ENCODE peak calls at places on chromosomes 5 and 9, in ten cellular contexts. X is WTC11; I is ELR; O is COR-L47; N is AG08395; R is foreskin fibroblast; K is GM10248; L is heart left ventricle; A is Calu3; G is activated T-cell treated with anti-CD3 and anti-CD28 coated beads, Interleukin-2, amount 50 U/mL, for 4 hours. V is an unnamed sample.

GRCh38 chr5:130166839-130167490 is 262.7 kb downstream of the CHSY3 start:
- DNase-seq in G (no peak), K (no peak), O (no peak), N (no peak), I (no peak), A (no peak), R (no peak), X (peak; percentile 13), L (no peak), V (no peak)

GRCh38 chr9:69671291-69671903 is 774 bp downstream of the APBA1 start:
- DNase-seq in R (peak; percentile 30), L (peak; percentile 24), G (no peak), K (no peak), N (no peak), O (no peak), X (no peak), I (no peak), A (no peak), V (no peak)

GRCh38 chr5:62562867-62563266 is 15.8 kb upstream of the LRRC70 start:
- DNase-seq in R (no peak), L (no peak), G (no peak), N (no peak), O (no peak), X (no peak), A (no peak), I (no peak), K (no peak), V (no peak)

GRCh38 chr5:151692312-151692711 is 5.6 kb upstream of the SPARC start:
- DNase-seq in N (no peak), G (no peak), A (no peak), R (no peak), L (no peak), O (no peak), K (no peak), I (no peak), X (no peak), V (no peak)

GRCh38 chr9:112043423-112043822 is 131.7 kb downstream of the SUSD1 start:
- DNase-seq in G (no peak), X (no peak), I (peak; percentile 61), O (no peak), A (no peak), L (no peak), N (no peak), R (no peak), K (no peak), V (no peak)

GRCh38 chr5:143030349-143030748 is 260.2 kb downstream of the ARHGAP26 start:
- DNase-seq in X (no peak), I (no peak), G (peak; percentile 12), L (no peak), K (no peak), N (no peak), R (no peak), A (no peak), O (no peak), V (no peak)

GRCh38 chr5:9833871-9834270 is 203.7 kb upstream of the TAS2R1 start:
- DNase-seq in R (no peak), G (no peak), O (no peak), I (no peak), L (no peak), A (no peak), X (peak; percentile 17), K (no peak), N (no peak), V (no peak)

GRCh38 chr5:67014957-67015400 is 181.6 kb downstream of the CD180 start:
- DNase-seq in R (no peak), K (no peak), N (no peak), X (no peak), G (no peak), A (no peak), O (no peak), I (no peak), L (peak; percentile 16), V (no peak)

GRCh38 chr5:102049517-102049916 is 246.6 kb downstream of the SLCO4C1 start:
- DNase-seq in I (no peak), A (no peak), N (no peak), G (no peak), R (no peak), K (no peak), X (no peak), O (peak; percentile 89), L (no peak), V (peak; percentile 15)

GRCh38 chr5:178323541-178323865 is 90.9 kb upstream of the PHYKPL start:
- DNase-seq in R (no peak), L (no peak), I (no peak), A (no peak), X (no peak), G (no peak), O (no peak), K (no peak), N (no peak), V (no peak)

GRCh38 chr5:178430187-178431062 is 159.8 kb downstream of the COL23A1 start:
- DNase-seq in N (no peak), L (no peak), K (no peak), G (no peak), O (no peak), I (no peak), A (no peak), X (no peak), R (no peak), V (no peak)

GRCh38 chr9:136445799-136446198 is 6.2 kb upstream of the INPP5E start:
- DNase-seq in R (no peak), A (no peak), L (no peak), I (no peak), O (no peak), X (no peak), K (no peak), N (no peak), G (no peak), V (no peak)

GRCh38 chr9:93468763-93469456 is 15.5 kb upstream of the FAM120AOS start:
- DNase-seq in K (no peak), L (no peak), G (no peak), A (no peak), X (no peak), O (no peak), N (peak; percentile 74), R (no peak), I (no peak), V (no peak)